ENCODE peak calls at places on chromosomes 6 and 20, in eight cellular contexts. Y is AG10803; K is upper lobe of left lung; H is AG09319; J is natural killer cell; O is CD8-positive, alpha-beta T cell; Q is astrocyte of the spinal cord; X is right atrium auricular region. A is an unnamed sample.

GRCh38 chr6:111291860-111292259 is 191.2 kb downstream of the REV3L start:
- DNase-seq in Y (no peak), K (no peak), H (no peak), J (no peak), O (no peak), Q (no peak), X (no peak), A (no peak)

GRCh38 chr20:50029697-50030428 is 47.1 kb downstream of the SNAI1 start:
- DNase-seq in Y (peak), K (no peak), H (peak), J (no peak), O (no peak), Q (peak), X (peak), A (no peak)

GRCh38 chr6:70225052-70225451 is 77.8 kb downstream of the COL9A1 start:
- DNase-seq in Y (no peak), K (no peak), H (no peak), J (no peak), O (no peak), Q (no peak), X (no peak), A (no peak)

GRCh38 chr6:116314218-116314617 is 34.5 kb upstream of the TSPYL1 start:
- DNase-seq in Y (no peak), K (no peak), H (no peak), J (no peak), O (no peak), Q (no peak), X (no peak), A (no peak)

GRCh38 chr20:49717693-49718092 is 4.0 kb upstream of the B4GALT5 start:
- DNase-seq in Y (no peak), K (no peak), H (no peak), J (no peak), O (no peak), Q (no peak), X (no peak), A (no peak)

GRCh38 chr6:155418017-155418749 is 37.5 kb downstream of the NOX3 start:
- DNase-seq in Y (peak), K (no peak), H (peak), J (no peak), O (peak), Q (peak), X (no peak), A (no peak)

GRCh38 chr6:93238632-93239031 is 180.7 kb downstream of the EPHA7 start:
- DNase-seq in Y (no peak), K (no peak), H (no peak), J (no peak), O (no peak), Q (no peak), X (no peak), A (no peak)

GRCh38 chr20:13995841-13996240 is 525 bp downstream of the MACROD2 start:
- DNase-seq in Y (no peak), K (peak), H (no peak), J (no peak), O (no peak), Q (peak), X (no peak), A (peak)

GRCh38 chr20:21143194-21143890 is 17.5 kb downstream of the KIZ start:
- DNase-seq in Y (no peak), K (no peak), H (no peak), J (no peak), O (no peak), Q (no peak), X (no peak), A (no peak)

GRCh38 chr20:32232487-32232886 is 24.8 kb downstream of the POFUT1 start:
- DNase-seq in Y (no peak), K (no peak), H (no peak), J (no peak), O (no peak), Q (no peak), X (no peak), A (no peak)

GRCh38 chr6:18543061-18543460 is 155.9 kb downstream of the RNF144B start:
- DNase-seq in Y (no peak), K (no peak), H (no peak), J (no peak), O (no peak), Q (no peak), X (no peak), A (no peak)

GRCh38 chr20:62523473-62524203 is 47.8 kb upstream of the GATA5 start:
- DNase-seq in Y (no peak), K (peak), H (no peak), J (no peak), O (peak), Q (no peak), X (no peak), A (no peak)

GRCh38 chr6:21596379-21597242 is 3.1 kb downstream of the SOX4 start:
- DNase-seq in Y (peak), K (peak), H (no peak), J (peak), O (no peak), Q (peak), X (peak), A (no peak)

GRCh38 chr20:36273414-36274247 is 32.5 kb upstream of the DLGAP4 start:
- DNase-seq in Y (peak), K (no peak), H (no peak), J (no peak), O (no peak), Q (no peak), X (no peak), A (no peak)

GRCh38 chr6:128617285-128617684 is 96.9 kb upstream of the PTPRK start:
- DNase-seq in Y (no peak), K (no peak), H (no peak), J (no peak), O (no peak), Q (no peak), X (no peak), A (no peak)

GRCh38 chr6:39102024-39102820 is 12.8 kb downstream of the SAYSD1 start:
- DNase-seq in Y (peak), K (peak), H (peak), J (no peak), O (no peak), Q (peak), X (no peak), A (peak)

GRCh38 chr6:167893416-167893815 is 66.7 kb downstream of the AFDN start:
- DNase-seq in Y (peak), K (no peak), H (no peak), J (no peak), O (no peak), Q (peak), X (no peak), A (no peak)

GRCh38 chr6:144908004-144908403 is 622.9 kb downstream of the UTRN start:
- DNase-seq in Y (peak), K (no peak), H (no peak), J (no peak), O (no peak), Q (no peak), X (no peak), A (no peak)

GRCh38 chr6:63783096-63783495 is 147.5 kb downstream of the PHF3 start:
- DNase-seq in Y (no peak), K (no peak), H (no peak), J (no peak), O (no peak), Q (no peak), X (no peak), A (no peak)

GRCh38 chr20:5931411-5931810 is 18.9 kb downstream of the TRMT6 start:
- DNase-seq in Y (no peak), K (no peak), H (no peak), J (no peak), O (no peak), Q (no peak), X (no peak), A (no peak)

GRCh38 chr6:3748726-3749389 is 2.7 kb downstream of the PXDC1 start:
- DNase-seq in Y (no peak), K (no peak), H (no peak), J (no peak), O (no peak), Q (no peak), X (no peak), A (no peak)

GRCh38 chr6:113936093-113936934 is 34.6 kb downstream of the HDAC2 start:
- DNase-seq in Y (peak), K (no peak), H (peak), J (no peak), O (no peak), Q (peak), X (no peak), A (no peak)

GRCh38 chr6:108953681-108954080 is 105.5 kb downstream of the ARMC2 start:
- DNase-seq in Y (peak), K (no peak), H (no peak), J (no peak), O (no peak), Q (no peak), X (no peak), A (no peak)

GRCh38 chr6:32089082-32089828 is 19.9 kb downstream of the TNXB start:
- DNase-seq in Y (no peak), K (no peak), H (no peak), J (no peak), O (no peak), Q (no peak), X (no peak), A (no peak)

GRCh38 chr6:148342146-148343027 is at the start of gene SASH1:
- DNase-seq in Y (peak), K (peak), H (no peak), J (no peak), O (no peak), Q (peak), X (peak), A (peak)

GRCh38 chr6:29748391-29749352 is 25.4 kb downstream of the HLA-F start:
- DNase-seq in Y (peak), K (peak), H (peak), J (peak), O (peak), Q (peak), X (peak), A (peak)

GRCh38 chr6:106976270-106976669 is 1.7 kb upstream of the CD24 start:
- DNase-seq in Y (no peak), K (no peak), H (no peak), J (no peak), O (no peak), Q (no peak), X (no peak), A (no peak)

GRCh38 chr20:44819936-44820335 is 9.6 kb upstream of the RIMS4 start:
- DNase-seq in Y (no peak), K (no peak), H (no peak), J (no peak), O (no peak), Q (no peak), X (no peak), A (no peak)

GRCh38 chr6:61192610-61193009 is 1093.4 kb downstream of the KHDRBS2 start:
- DNase-seq in Y (no peak), K (peak), H (no peak), J (no peak), O (no peak), Q (no peak), X (no peak), A (no peak)

GRCh38 chr6:165098165-165098564 is 211.2 kb downstream of the C6orf118 start:
- DNase-seq in Y (no peak), K (no peak), H (no peak), J (no peak), O (no peak), Q (no peak), X (no peak), A (no peak)
- TF ChIP-seq CTCF in Y (no peak), K (no peak), H (no peak), J (no peak), O (no peak), Q (peak), X (no peak), A (no peak)

GRCh38 chr6:169776379-169776778 is 25.0 kb downstream of the ERMARD start:
- DNase-seq in Y (no peak), K (no peak), H (no peak), J (no peak), O (no peak), Q (no peak), X (no peak), A (no peak)
- TF ChIP-seq CTCF in Y (no peak), K (no peak), H (no peak), J (no peak), O (no peak), Q (no peak), X (no peak), A (no peak)

GRCh38 chr6:86859513-86859912 is 77.8 kb upstream of the HTR1E start:
- DNase-seq in Y (no peak), K (no peak), H (no peak), J (no peak), O (no peak), Q (no peak), X (no peak), A (no peak)
- TF ChIP-seq CTCF in Y (no peak), K (no peak), H (no peak), J (no peak), O (no peak), Q (no peak), X (no peak), A (peak)

GRCh38 chr20:48191200-48191599 is 405.9 kb upstream of the SULF2 start:
- DNase-seq in Y (no peak), K (no peak), H (no peak), J (no peak), O (no peak), Q (no peak), X (no peak), A (no peak)
- TF ChIP-seq CTCF in Y (no peak), K (no peak), H (no peak), J (no peak), O (no peak), Q (no peak), X (no peak), A (no peak)

GRCh38 chr6:131430531-131430930 is 142.5 kb upstream of the ARG1 start:
- DNase-seq in Y (no peak), K (no peak), H (no peak), J (no peak), O (no peak), Q (no peak), X (no peak), A (no peak)

DNA sequence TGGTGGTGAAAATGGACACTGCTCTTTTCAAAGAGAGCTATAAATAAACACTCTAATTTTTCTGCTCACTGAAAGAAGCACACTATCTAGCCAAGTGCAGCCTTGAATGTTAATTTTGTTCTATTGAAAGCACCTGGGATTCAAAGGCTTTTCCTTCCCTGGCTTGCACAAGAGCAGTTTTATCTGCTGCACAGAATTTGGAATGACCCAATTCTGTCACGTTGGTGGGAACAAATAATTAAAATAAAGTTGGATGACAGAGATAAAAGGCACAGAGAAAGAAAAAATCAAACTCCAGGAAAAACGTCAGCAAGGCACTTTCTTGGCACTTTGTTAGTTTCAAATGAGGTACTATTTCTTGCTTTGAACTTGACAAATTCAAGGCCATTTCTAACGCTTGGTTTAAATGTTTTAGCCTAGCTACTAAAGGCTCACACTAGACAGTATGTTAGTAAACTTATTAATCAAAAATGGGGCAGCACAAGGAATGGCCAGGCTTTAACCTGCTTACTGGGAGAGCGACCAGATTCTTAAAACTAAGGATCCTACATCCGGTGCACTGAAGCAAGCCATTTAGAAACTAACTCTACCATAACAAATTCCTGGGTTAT is 145.5 kb upstream of the ARG1 start:
- DNase-seq in Y (no peak), K (no peak), H (no peak), J (no peak), O (no peak), Q (no peak), X (no peak), A (no peak)
- TF ChIP-seq CTCF in Y (no peak), K (no peak), H (no peak), J (no peak), O (no peak), Q (no peak), X (no peak), A (no peak)

DNA sequence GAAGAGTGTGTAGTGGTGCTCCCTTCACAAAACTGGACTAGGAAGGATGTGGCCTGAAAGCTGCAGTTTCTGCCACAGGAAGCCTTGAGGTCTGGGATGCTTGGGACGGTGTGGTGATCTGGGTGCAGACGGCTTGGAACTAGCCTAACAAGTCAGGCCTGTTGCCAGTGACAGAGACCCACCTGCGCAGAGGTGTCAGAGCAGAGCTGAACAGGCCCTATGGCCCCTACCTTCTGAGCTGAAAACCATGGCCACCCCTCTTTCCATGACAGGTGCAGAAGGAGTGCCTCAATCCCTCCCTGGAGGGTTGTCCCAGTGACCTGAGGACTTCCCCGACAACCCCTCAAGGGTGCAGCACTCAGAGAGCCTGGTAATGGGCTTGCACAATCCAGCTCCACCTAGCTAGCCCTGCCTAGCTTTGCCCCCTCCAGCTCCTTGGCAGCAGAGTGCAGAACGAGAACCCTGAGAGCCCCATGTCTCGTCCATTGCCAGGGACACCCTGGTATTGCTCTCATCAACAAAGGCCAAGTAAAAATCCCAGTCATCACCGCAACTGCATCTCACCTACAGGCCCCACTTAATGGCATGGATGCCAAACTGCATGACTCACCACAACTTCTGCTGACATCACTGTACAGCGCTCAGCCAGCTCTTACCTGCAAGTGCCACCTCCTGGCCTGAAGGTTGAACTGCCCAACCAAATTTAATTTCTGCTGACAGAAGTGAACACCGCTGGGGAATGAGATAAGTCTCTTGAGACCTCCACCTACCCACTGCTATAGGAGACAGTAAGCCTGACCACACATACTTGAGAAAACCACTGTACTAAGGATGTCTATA is 563.1 kb downstream of the TFAP2A start:
- DNase-seq in Y (peak), K (no peak), H (no peak), J (no peak), O (no peak), Q (no peak), X (no peak), A (no peak)
- TF ChIP-seq CTCF in Y (no peak), K (no peak), H (no peak), J (no peak), O (no peak), Q (no peak), X (no peak), A (peak)

A was measured in progenitor cell of endocrine pancreas.